ENCODE peak calls at places on chromosomes 6 and 20, in eight cellular contexts. One of them, this sample, is unnamed. For H3K36me3, the result is how much of the 10 kb centered on the place peaks cover.

GRCh38 chr6:2502096-2502997 is 248.4 kb downstream of the MYLK4 start:
- DNase-seq in adrenal gland: no peak
- DNase-seq in GM06990: no peak
- DNase-seq in heart left ventricle: no peak
- DNase-seq in bronchial epithelial cell: no peak
- DNase-seq in OCI-LY7: no peak
- DNase-seq in IMR-90: no peak
- DNase-seq in spleen: no peak
- DNase-seq in this sample: peak

GRCh38 chr6:133114973-133115372 is 126.2 kb upstream of the EYA4 start:
- DNase-seq in GM06990: no peak
- DNase-seq in heart left ventricle: no peak
- DNase-seq in IMR-90: peak
- DNase-seq in spleen: no peak
- DNase-seq in bronchial epithelial cell: peak
- DNase-seq in OCI-LY7: no peak
- DNase-seq in adrenal gland: no peak
- DNase-seq in this sample: no peak

GRCh38 chr6:137777299-137778075 is 89.6 kb upstream of the TNFAIP3 start:
- DNase-seq in heart left ventricle: no peak
- DNase-seq in GM06990: no peak
- DNase-seq in OCI-LY7: no peak
- DNase-seq in adrenal gland: no peak
- DNase-seq in bronchial epithelial cell: no peak
- DNase-seq in IMR-90: no peak
- DNase-seq in spleen: no peak
- DNase-seq in this sample: no peak

GRCh38 chr6:722077-722524 is 29.2 kb upstream of the EXOC2 start:
- DNase-seq in adrenal gland: peak
- DNase-seq in bronchial epithelial cell: peak
- DNase-seq in heart left ventricle: peak
- DNase-seq in OCI-LY7: peak
- DNase-seq in IMR-90: peak
- DNase-seq in spleen: peak
- DNase-seq in GM06990: peak
- DNase-seq in this sample: peak

GRCh38 chr20:6162239-6162638 is 39.4 kb upstream of the FERMT1 start:
- DNase-seq in heart left ventricle: peak
- DNase-seq in OCI-LY7: no peak
- DNase-seq in bronchial epithelial cell: no peak
- DNase-seq in adrenal gland: peak
- DNase-seq in spleen: no peak
- DNase-seq in IMR-90: no peak
- DNase-seq in GM06990: no peak
- DNase-seq in this sample: no peak

GRCh38 chr20:31707994-31708744 is 14.5 kb downstream of the BCL2L1 start:
- DNase-seq in OCI-LY7: peak
- DNase-seq in spleen: peak
- DNase-seq in GM06990: no peak
- DNase-seq in adrenal gland: peak
- DNase-seq in heart left ventricle: peak
- DNase-seq in bronchial epithelial cell: no peak
- DNase-seq in IMR-90: no peak
- DNase-seq in this sample: no peak

GRCh38 chr6:33276864-33277662 is at the start of gene B3GALT4:
- DNase-seq in GM06990: peak
- DNase-seq in bronchial epithelial cell: peak
- DNase-seq in IMR-90: peak
- DNase-seq in adrenal gland: peak
- DNase-seq in heart left ventricle: peak
- DNase-seq in OCI-LY7: peak
- DNase-seq in spleen: peak
- DNase-seq in this sample: peak

GRCh38 chr6:15476631-15477380 is 186.0 kb downstream of the DTNBP1 start:
- DNase-seq in bronchial epithelial cell: no peak
- DNase-seq in adrenal gland: no peak
- DNase-seq in IMR-90: peak
- DNase-seq in heart left ventricle: no peak
- DNase-seq in OCI-LY7: no peak
- DNase-seq in spleen: no peak
- DNase-seq in GM06990: no peak
- DNase-seq in this sample: no peak

GRCh38 chr20:39066464-39066863 is 104.3 kb downstream of the DHX35 start:
- DNase-seq in GM06990: no peak
- DNase-seq in bronchial epithelial cell: no peak
- DNase-seq in OCI-LY7: peak
- DNase-seq in heart left ventricle: no peak
- DNase-seq in spleen: no peak
- DNase-seq in adrenal gland: no peak
- DNase-seq in IMR-90: no peak
- DNase-seq in this sample: no peak

GRCh38 chr20:15703171-15703911 is 869.9 kb downstream of the KIF16B start:
- DNase-seq in bronchial epithelial cell: peak
- DNase-seq in IMR-90: peak
- DNase-seq in adrenal gland: no peak
- DNase-seq in spleen: no peak
- DNase-seq in heart left ventricle: no peak
- DNase-seq in OCI-LY7: no peak
- DNase-seq in GM06990: no peak
- DNase-seq in this sample: peak

GRCh38 chr20:15702161-15702560 is 871.1 kb downstream of the KIF16B start:
- DNase-seq in OCI-LY7: no peak
- DNase-seq in GM06990: no peak
- DNase-seq in spleen: no peak
- DNase-seq in IMR-90: peak
- DNase-seq in bronchial epithelial cell: peak
- DNase-seq in heart left ventricle: no peak
- DNase-seq in adrenal gland: no peak
- DNase-seq in this sample: peak

GRCh38 chr20:15700147-15700765 is 873.0 kb downstream of the KIF16B start:
- DNase-seq in spleen: no peak
- DNase-seq in heart left ventricle: no peak
- DNase-seq in IMR-90: no peak
- DNase-seq in GM06990: no peak
- DNase-seq in adrenal gland: no peak
- DNase-seq in OCI-LY7: no peak
- DNase-seq in bronchial epithelial cell: peak
- DNase-seq in this sample: no peak

DNA sequence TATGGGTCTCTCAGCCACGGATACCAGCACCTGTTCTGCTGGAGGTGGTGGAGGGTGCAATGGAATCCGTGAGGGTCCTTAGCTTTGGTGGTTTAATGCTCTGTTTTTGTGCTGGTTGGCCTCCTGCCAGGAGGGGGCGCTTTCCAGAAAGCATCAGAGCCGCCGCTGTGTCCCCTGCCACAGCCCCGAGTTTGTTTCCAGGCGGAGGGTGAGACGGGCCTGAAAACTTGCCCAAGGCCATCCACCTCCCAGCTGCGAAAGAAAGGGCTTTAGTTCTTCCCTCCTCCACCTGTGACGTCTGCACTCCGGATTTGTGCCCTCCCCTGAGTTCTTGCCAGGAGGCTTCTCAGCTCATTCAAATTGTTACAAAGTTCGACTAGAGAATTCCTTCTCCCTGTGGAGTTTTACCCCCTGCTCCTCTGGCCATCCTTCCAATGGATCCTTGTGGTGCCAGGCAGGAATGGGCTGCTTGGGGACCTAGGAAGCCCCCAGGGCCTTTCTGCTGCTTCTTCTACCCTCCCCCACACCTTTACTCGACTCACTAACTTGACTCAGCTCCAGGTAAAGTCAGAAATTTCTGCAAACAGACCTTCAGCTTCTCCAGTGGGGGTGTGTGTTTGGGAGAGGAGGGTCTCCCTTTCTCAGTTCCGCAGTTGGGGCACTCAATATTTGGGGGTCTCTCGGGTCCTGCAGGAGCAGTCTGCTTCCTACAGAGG is 873.7 kb downstream of the KIF16B start:
- DNase-seq in GM06990: no peak
- DNase-seq in heart left ventricle: no peak
- DNase-seq in spleen: no peak
- DNase-seq in IMR-90: no peak
- DNase-seq in adrenal gland: peak
- DNase-seq in bronchial epithelial cell: no peak
- DNase-seq in OCI-LY7: peak
- DNase-seq in this sample: no peak
- TF ChIP-seq CTCF in GM06990: peak
- TF ChIP-seq CTCF in heart left ventricle: no peak
- TF ChIP-seq CTCF in spleen: no peak
- TF ChIP-seq CTCF in IMR-90: no peak
- TF ChIP-seq CTCF in adrenal gland: no peak
- TF ChIP-seq CTCF in bronchial epithelial cell: no peak
- TF ChIP-seq CTCF in OCI-LY7: peak
- TF ChIP-seq CTCF in this sample: no peak

GRCh38 chr20:63446174-63447024 is 26.1 kb downstream of the KCNQ2 start:
- DNase-seq in IMR-90: no peak
- DNase-seq in bronchial epithelial cell: no peak
- DNase-seq in heart left ventricle: no peak
- DNase-seq in OCI-LY7: no peak
- DNase-seq in spleen: no peak
- DNase-seq in adrenal gland: no peak
- DNase-seq in GM06990: no peak
- DNase-seq in this sample: no peak

GRCh38 chr20:63445075-63445734 is 27.2 kb downstream of the KCNQ2 start:
- DNase-seq in OCI-LY7: no peak
- DNase-seq in bronchial epithelial cell: no peak
- DNase-seq in adrenal gland: no peak
- DNase-seq in heart left ventricle: no peak
- DNase-seq in IMR-90: no peak
- DNase-seq in spleen: no peak
- DNase-seq in GM06990: no peak
- DNase-seq in this sample: no peak

GRCh38 chr20:63449025-63449424 is 23.4 kb downstream of the KCNQ2 start:
- DNase-seq in adrenal gland: no peak
- DNase-seq in bronchial epithelial cell: no peak
- DNase-seq in heart left ventricle: no peak
- DNase-seq in GM06990: no peak
- DNase-seq in OCI-LY7: no peak
- DNase-seq in IMR-90: no peak
- DNase-seq in spleen: no peak
- DNase-seq in this sample: no peak

GRCh38 chr20:63448050-63448449 is 24.4 kb downstream of the KCNQ2 start:
- DNase-seq in spleen: no peak
- DNase-seq in GM06990: no peak
- DNase-seq in heart left ventricle: no peak
- DNase-seq in OCI-LY7: no peak
- DNase-seq in adrenal gland: no peak
- DNase-seq in bronchial epithelial cell: no peak
- DNase-seq in IMR-90: no peak
- DNase-seq in this sample: no peak

DNA sequence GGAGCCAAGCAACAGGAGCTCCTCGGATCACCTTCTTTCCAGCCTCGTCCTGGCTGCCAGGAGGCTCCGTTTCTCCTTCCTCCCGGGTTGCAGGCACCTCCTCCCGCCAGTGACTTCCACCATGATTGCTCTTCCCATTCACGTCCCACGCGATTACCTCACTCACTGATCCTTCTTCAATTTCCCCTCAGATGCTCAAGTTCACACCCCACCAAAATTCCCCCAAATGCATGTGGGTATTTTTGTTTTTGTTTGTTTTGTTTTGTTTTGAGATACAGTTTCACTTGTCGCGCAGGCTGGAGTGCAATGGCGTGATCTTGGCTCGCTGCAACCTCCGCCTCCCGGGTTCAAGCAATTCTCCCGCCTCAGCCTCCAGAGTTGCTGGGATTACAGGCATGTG is 25.1 kb downstream of the KCNQ2 start:
- DNase-seq in adrenal gland: no peak
- DNase-seq in GM06990: no peak
- DNase-seq in OCI-LY7: no peak
- DNase-seq in spleen: no peak
- DNase-seq in IMR-90: no peak
- DNase-seq in heart left ventricle: no peak
- DNase-seq in bronchial epithelial cell: no peak
- DNase-seq in this sample: no peak
- H3K36me3 ChIP-seq in adrenal gland: under half
- H3K36me3 ChIP-seq in GM06990: under half
- H3K36me3 ChIP-seq in OCI-LY7: under half
- H3K36me3 ChIP-seq in spleen: under half
- H3K36me3 ChIP-seq in IMR-90: under half
- H3K36me3 ChIP-seq in heart left ventricle: under half
- H3K36me3 ChIP-seq in bronchial epithelial cell: under half
- H3K36me3 ChIP-seq in this sample: under half

DNA sequence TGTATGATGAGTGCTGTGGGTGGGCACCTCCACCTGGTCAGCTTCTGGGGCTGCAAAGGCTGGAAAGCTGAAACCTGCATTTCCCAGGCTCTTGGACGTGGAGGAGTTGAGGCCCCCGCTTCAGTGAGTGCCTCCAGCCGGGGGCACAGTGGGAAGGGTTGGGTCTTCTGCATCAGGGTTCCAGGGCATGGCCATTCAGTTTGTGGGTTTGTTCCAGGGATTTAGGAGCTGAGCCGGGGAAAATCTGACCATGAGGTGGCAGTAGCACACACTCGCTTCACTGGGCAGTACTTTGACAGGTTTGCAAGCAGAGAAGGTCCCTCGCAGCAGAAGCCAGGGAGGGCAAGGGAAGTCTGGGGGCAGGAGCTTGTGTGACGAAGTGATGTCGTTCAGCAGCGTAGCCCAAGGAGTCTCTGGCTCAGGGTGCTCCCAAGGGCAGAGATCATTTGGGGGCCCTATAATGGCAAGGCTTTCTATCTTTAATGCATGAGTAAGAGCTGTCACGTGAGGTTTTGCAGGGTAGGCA is 69.5 kb upstream of the SULF2 start:
- DNase-seq in bronchial epithelial cell: peak
- DNase-seq in GM06990: no peak
- DNase-seq in spleen: no peak
- DNase-seq in adrenal gland: peak
- DNase-seq in OCI-LY7: peak
- DNase-seq in heart left ventricle: no peak
- DNase-seq in IMR-90: peak
- DNase-seq in this sample: peak
- TF ChIP-seq CTCF in bronchial epithelial cell: peak
- TF ChIP-seq CTCF in GM06990: peak
- TF ChIP-seq CTCF in spleen: no peak
- TF ChIP-seq CTCF in adrenal gland: peak
- TF ChIP-seq CTCF in OCI-LY7: peak
- TF ChIP-seq CTCF in heart left ventricle: peak
- TF ChIP-seq CTCF in IMR-90: peak
- TF ChIP-seq CTCF in this sample: peak

DNA sequence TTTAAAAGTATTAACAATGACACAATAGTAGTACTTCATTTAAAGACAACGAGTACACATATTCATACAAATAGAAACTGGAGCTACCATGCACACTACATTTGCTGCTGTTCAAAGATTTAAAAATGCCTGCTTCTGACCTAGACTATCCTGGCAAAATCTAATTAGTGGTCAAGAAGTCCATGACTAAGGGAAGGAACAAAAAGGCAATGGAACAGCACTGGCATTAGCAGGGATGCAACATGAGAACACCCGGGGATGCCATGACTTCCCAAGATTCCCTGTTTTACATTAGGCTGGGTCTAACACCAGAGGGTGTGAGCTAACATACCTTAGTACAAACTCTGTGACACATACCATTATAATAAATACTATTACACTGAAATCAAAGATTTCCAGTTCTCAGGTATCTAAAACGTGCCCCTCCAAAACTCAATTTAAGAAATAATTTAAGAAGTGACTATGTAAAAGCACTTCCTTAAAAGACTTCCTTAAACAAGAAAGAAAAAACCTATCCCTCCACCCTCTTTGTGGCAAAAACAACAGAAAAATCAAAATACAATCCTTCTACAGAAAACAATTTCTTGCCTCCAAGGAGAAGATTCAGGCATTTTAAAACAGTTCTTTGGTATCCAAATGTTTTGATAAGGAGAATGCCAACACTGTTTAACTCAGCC is 25.5 kb downstream of the CHD6 start:
- DNase-seq in GM06990: no peak
- DNase-seq in adrenal gland: no peak
- DNase-seq in OCI-LY7: no peak
- DNase-seq in heart left ventricle: no peak
- DNase-seq in IMR-90: no peak
- DNase-seq in bronchial epithelial cell: no peak
- DNase-seq in spleen: no peak
- DNase-seq in this sample: peak
- H3K36me3 ChIP-seq in GM06990: under half
- H3K36me3 ChIP-seq in adrenal gland: under half
- H3K36me3 ChIP-seq in OCI-LY7: under half
- H3K36me3 ChIP-seq in heart left ventricle: under half
- H3K36me3 ChIP-seq in IMR-90: under half
- H3K36me3 ChIP-seq in bronchial epithelial cell: under half
- H3K36me3 ChIP-seq in spleen: under half
- H3K36me3 ChIP-seq in this sample: under half

This sample was measured in osteoblast.